ENCODE peak calls at places on chromosomes 4 and X, in four cellular contexts. One of them, this sample, is unnamed.

GRCh38 chr4:41692717-41693345 is 55.7 kb downstream of the PHOX2B start:
- DNase-seq in GM12878: no peak
- DNase-seq in HepG2: peak
- DNase-seq in K562: peak
- DNase-seq in this sample: peak

GRCh38 chrX:129931411-129932136 is 25.6 kb downstream of the UTP14A start:
- DNase-seq in HepG2: peak
- DNase-seq in GM12878: peak
- DNase-seq in K562: peak
- DNase-seq in this sample: peak

GRCh38 chrX:80285131-80285773 is 135.0 kb upstream of the TENT5D start:
- DNase-seq in HepG2: peak
- DNase-seq in GM12878: no peak
- DNase-seq in K562: no peak
- DNase-seq in this sample: peak

GRCh38 chrX:19747672-19748610 is 139.5 kb downstream of the SH3KBP1 start:
- DNase-seq in K562: no peak
- DNase-seq in GM12878: no peak
- DNase-seq in HepG2: no peak
- DNase-seq in this sample: no peak

GRCh38 chr4:158729716-158730559 is 6.7 kb upstream of the PPID start:
- DNase-seq in GM12878: peak
- DNase-seq in HepG2: peak
- DNase-seq in K562: no peak
- DNase-seq in this sample: peak

GRCh38 chrX:2549874-2550273 is 49.1 kb upstream of the DHRSX start:
- DNase-seq in GM12878: no peak
- DNase-seq in K562: no peak
- DNase-seq in HepG2: no peak
- DNase-seq in this sample: no peak

GRCh38 chr4:68129793-68130192 is at the start of gene TMPRSS11F:
- DNase-seq in K562: peak
- DNase-seq in HepG2: no peak
- DNase-seq in GM12878: no peak
- DNase-seq in this sample: no peak

GRCh38 chr4:41541697-41542096 is 3.7 kb downstream of the LIMCH1 start:
- DNase-seq in HepG2: no peak
- DNase-seq in GM12878: no peak
- DNase-seq in K562: no peak
- DNase-seq in this sample: no peak

GRCh38 chrX:129983575-129984131 is 1.2 kb downstream of the BCORL1 start:
- DNase-seq in HepG2: no peak
- DNase-seq in GM12878: no peak
- DNase-seq in K562: peak
- DNase-seq in this sample: peak

GRCh38 chr4:101393256-101393655 is 45.9 kb upstream of the PPP3CA start:
- DNase-seq in GM12878: no peak
- DNase-seq in K562: no peak
- DNase-seq in HepG2: peak
- DNase-seq in this sample: no peak

GRCh38 chrX:790031-790430 is 159.4 kb downstream of the SHOX start:
- DNase-seq in HepG2: no peak
- DNase-seq in GM12878: no peak
- DNase-seq in K562: no peak
- DNase-seq in this sample: no peak

GRCh38 chrX:42149786-42150185 is 226.4 kb upstream of the CASK start:
- DNase-seq in HepG2: no peak
- DNase-seq in K562: no peak
- DNase-seq in GM12878: no peak
- DNase-seq in this sample: no peak

GRCh38 chr4:115054836-115055235 is 58.6 kb downstream of the NDST4 start:
- DNase-seq in K562: no peak
- DNase-seq in HepG2: peak
- DNase-seq in GM12878: no peak
- DNase-seq in this sample: peak

GRCh38 chr4:124610214-124610613 is 102.3 kb downstream of the ANKRD50 start:
- DNase-seq in GM12878: no peak
- DNase-seq in HepG2: no peak
- DNase-seq in K562: no peak
- DNase-seq in this sample: no peak

GRCh38 chr4:62018537-62018936 is 818.4 kb downstream of the ADGRL3 start:
- DNase-seq in K562: no peak
- DNase-seq in GM12878: no peak
- DNase-seq in HepG2: no peak
- DNase-seq in this sample: no peak

GRCh38 chr4:76895619-76896018 is 2.3 kb downstream of the SOWAHB start:
- DNase-seq in GM12878: no peak
- DNase-seq in HepG2: peak
- DNase-seq in K562: no peak
- DNase-seq in this sample: no peak

GRCh38 chr4:147194604-147195003 is 248.9 kb upstream of the TTC29 start:
- DNase-seq in HepG2: no peak
- DNase-seq in K562: no peak
- DNase-seq in GM12878: no peak
- DNase-seq in this sample: no peak

GRCh38 chr4:147194107-147194506 is 248.4 kb upstream of the TTC29 start:
- DNase-seq in K562: no peak
- DNase-seq in HepG2: no peak
- DNase-seq in GM12878: no peak
- DNase-seq in this sample: no peak

GRCh38 chr4:147192679-147193078 is 247.0 kb upstream of the TTC29 start:
- DNase-seq in HepG2: no peak
- DNase-seq in GM12878: no peak
- DNase-seq in K562: no peak
- DNase-seq in this sample: no peak

GRCh38 chr4:147198411-147199051 is 252.9 kb upstream of the TTC29 start:
- DNase-seq in GM12878: no peak
- DNase-seq in K562: no peak
- DNase-seq in HepG2: no peak
- DNase-seq in this sample: no peak

GRCh38 chr4:147195386-147195785 is 249.7 kb upstream of the TTC29 start:
- DNase-seq in K562: no peak
- DNase-seq in GM12878: no peak
- DNase-seq in HepG2: no peak
- DNase-seq in this sample: no peak
- TF ChIP-seq CREB1 in K562: no peak
- TF ChIP-seq CREB1 in GM12878: no peak
- TF ChIP-seq CREB1 in HepG2: no peak
- TF ChIP-seq CREB1 in this sample: no peak

GRCh38 chr4:110424144-110424543 is 51.8 kb upstream of the ENPEP start:
- DNase-seq in HepG2: no peak
- DNase-seq in K562: no peak
- DNase-seq in GM12878: no peak
- DNase-seq in this sample: no peak
- TF ChIP-seq NR2C2 in HepG2: no peak
- TF ChIP-seq NR2C2 in K562: no peak
- TF ChIP-seq NR2C2 in GM12878: no peak
- TF ChIP-seq NR2C2 in this sample: no peak

GRCh38 chr4:3515646-3516045 is 16.6 kb downstream of the LRPAP1 start:
- DNase-seq in GM12878: no peak
- DNase-seq in HepG2: no peak
- DNase-seq in K562: no peak
- DNase-seq in this sample: no peak
- TF ChIP-seq CREB1 in GM12878: no peak
- TF ChIP-seq CREB1 in HepG2: no peak
- TF ChIP-seq CREB1 in K562: no peak
- TF ChIP-seq CREB1 in this sample: no peak

DNA sequence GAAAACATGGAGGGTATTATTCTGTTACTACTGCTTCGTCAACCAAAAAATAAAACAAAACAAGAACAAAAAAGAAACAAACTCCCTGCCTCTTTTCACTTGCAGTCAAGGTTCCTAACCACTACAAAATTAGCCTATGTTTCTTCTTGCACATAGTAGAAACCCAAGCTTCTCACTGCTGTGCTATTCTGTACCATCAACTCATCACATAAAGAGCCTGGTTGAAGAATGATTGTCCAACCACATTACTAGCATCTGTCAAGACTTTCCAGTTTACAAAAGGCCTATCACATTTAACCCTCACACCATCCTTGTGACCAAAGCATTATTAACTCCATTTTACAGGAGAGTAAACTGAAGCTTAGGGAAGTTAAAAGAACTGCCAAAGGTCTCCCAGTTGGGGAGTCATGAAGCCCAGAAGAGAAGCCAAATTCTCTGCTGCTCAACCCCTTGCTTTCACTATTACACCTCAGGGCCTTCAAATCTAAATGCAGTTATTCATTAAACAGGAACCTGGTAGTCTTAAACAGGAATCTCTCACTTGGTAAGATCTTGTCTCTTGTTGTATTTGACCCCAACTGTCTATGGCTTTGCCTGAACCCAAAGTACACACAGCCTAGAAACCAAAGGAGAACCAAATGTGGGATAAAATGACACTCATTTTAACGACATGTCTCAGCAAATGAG is 8.5 kb downstream of the F9 start:
- DNase-seq in HepG2: no peak
- DNase-seq in K562: no peak
- DNase-seq in GM12878: no peak
- DNase-seq in this sample: no peak
- TF ChIP-seq NR2C2 in HepG2: no peak
- TF ChIP-seq NR2C2 in K562: no peak
- TF ChIP-seq NR2C2 in GM12878: no peak
- TF ChIP-seq NR2C2 in this sample: no peak

DNA sequence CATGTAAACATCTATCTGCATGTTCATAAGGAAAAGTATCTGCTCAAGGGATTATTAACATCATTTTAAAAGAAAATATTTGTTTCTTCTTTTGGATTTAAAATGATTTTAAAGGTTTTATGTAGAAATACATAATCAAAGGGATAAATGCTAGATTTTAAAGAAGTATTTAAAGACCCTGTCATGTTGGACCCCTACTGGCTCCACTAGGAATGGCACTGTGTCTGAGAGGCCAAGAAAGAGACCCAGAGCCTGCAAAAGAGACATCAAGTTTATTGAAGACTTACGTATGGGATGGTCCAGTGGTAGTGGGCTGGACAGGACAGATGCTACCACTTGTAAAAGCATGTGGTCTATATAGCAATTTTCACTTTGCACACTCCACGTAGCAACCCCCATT is 78.7 kb upstream of the PCDH18 start:
- DNase-seq in HepG2: peak
- DNase-seq in GM12878: no peak
- DNase-seq in K562: no peak
- DNase-seq in this sample: peak
- TF ChIP-seq CREB1 in HepG2: no peak
- TF ChIP-seq CREB1 in GM12878: no peak
- TF ChIP-seq CREB1 in K562: no peak
- TF ChIP-seq CREB1 in this sample: no peak

GRCh38 chr4:15479089-15479912 is 9.6 kb downstream of the CC2D2A start:
- DNase-seq in K562: peak
- DNase-seq in HepG2: peak
- DNase-seq in GM12878: no peak
- DNase-seq in this sample: peak
- TF ChIP-seq NR2C2 in K562: no peak
- TF ChIP-seq NR2C2 in HepG2: no peak
- TF ChIP-seq NR2C2 in GM12878: no peak
- TF ChIP-seq NR2C2 in this sample: no peak